ENCODE peak calls at places on chromosomes 12 and 14, in ten cellular contexts. T, M, J, R, Y, L, D, G, N and P are unnamed samples.

GRCh38 chr12:45789025-45789424 is 59.5 kb downstream of the ARID2 start:
- DNase-seq in D (peak), M (peak), R (no peak), Y (no peak), J (peak), T (no peak), L (no peak), G (no peak), N (peak), P (no peak)

GRCh38 chr12:3988519-3989217 is 115.5 kb upstream of the PARP11 start:
- DNase-seq in G (no peak), M (no peak), R (no peak), J (peak), Y (no peak), T (peak), N (no peak), L (peak), D (no peak), P (no peak)

GRCh38 chr14:25048170-25049126 is 1.5 kb downstream of the STXBP6 start:
- DNase-seq in N (no peak), M (peak), D (peak), G (peak), Y (peak), T (no peak), L (no peak), R (no peak), J (peak), P (peak)

GRCh38 chr14:64762044-64763034 is 58.1 kb downstream of the PLEKHG3 start:
- DNase-seq in J (peak), M (peak), Y (peak), L (no peak), G (peak), N (peak), D (peak), T (no peak), R (peak), P (peak)

GRCh38 chr12:83224012-83224411 is 537.3 kb downstream of the TMTC2 start:
- DNase-seq in T (peak), R (no peak), D (no peak), J (no peak), N (no peak), L (no peak), M (no peak), G (no peak), Y (no peak), P (no peak)

GRCh38 chr12:47963340-47964040 is at the start of gene TMEM106C:
- DNase-seq in D (peak), T (peak), G (peak), J (peak), L (peak), Y (peak), N (peak), R (peak), M (peak), P (peak)

GRCh38 chr14:100059433-100059781 is 5.8 kb upstream of the EVL start:
- DNase-seq in M (peak), G (no peak), N (no peak), L (no peak), R (no peak), T (no peak), D (no peak), Y (no peak), J (no peak), P (no peak)

GRCh38 chr12:51977320-51977753 is 25.8 kb downstream of the ACVR1B start:
- DNase-seq in G (no peak), L (no peak), T (no peak), Y (peak), R (no peak), N (no peak), D (peak), M (no peak), J (no peak), P (no peak)

GRCh38 chr12:53182836-53183235 is 2.1 kb upstream of the CSAD start:
- DNase-seq in D (no peak), G (no peak), Y (no peak), J (no peak), T (peak), M (no peak), R (no peak), N (no peak), L (no peak), P (no peak)

GRCh38 chr12:46494424-46494823 is 121.9 kb upstream of the SLC38A2 start:
- DNase-seq in G (no peak), J (peak), L (no peak), D (peak), R (peak), Y (peak), M (no peak), N (no peak), T (no peak), P (no peak)

GRCh38 chr14:64704145-64704742 is at the start of gene PLEKHG3:
- DNase-seq in N (peak), J (peak), M (peak), R (peak), L (peak), Y (peak), D (peak), T (peak), G (peak), P (peak)

GRCh38 chr14:32980178-32980886 is 41.7 kb downstream of the NPAS3 start:
- DNase-seq in D (no peak), L (no peak), G (no peak), T (no peak), R (no peak), N (no peak), M (no peak), Y (no peak), J (no peak), P (no peak)

GRCh38 chr12:22121224-22121623 is 75.2 kb downstream of the CMAS start:
- DNase-seq in D (no peak), R (no peak), L (no peak), M (no peak), J (no peak), T (no peak), G (no peak), N (no peak), Y (no peak), P (no peak)